ENCODE peak calls at places on chromosomes 3 and 15, in nine cellular contexts. E is posterior cingulate gyrus; Q is NCI-H1092 treated with DMSO at 0.1 percent for 48 hours; N is ecto neural progenitor cell; W is stimulated activated effector memory CD8-positive, alpha-beta T cell treated with anti-CD3 and anti-CD28 coated beads, Interleukin-12 subunit alpha, Interleukin-12 subunit beta, amount 100 ng/mL, for 72 hours; X is activated gamma-delta T cell; B is cardiac muscle cell; L is amniotic stem cell; P is MM.1S. O is an unnamed sample.

GRCh38 chr3:71872256-71872655 is 87.3 kb upstream of the PROK2 start:
- DNase-seq in E (no peak), Q (no peak), N (no peak), W (no peak), X (no peak), B (no peak), L (no peak), P (peak; percentile 57), O (no peak)

GRCh38 chr15:56286213-56286612 is 42.5 kb upstream of the RFX7 start:
- DNase-seq in E (no peak), Q (no peak), N (no peak), W (no peak), X (no peak), B (no peak), L (no peak), P (peak; percentile 15), O (no peak)

GRCh38 chr15:92666780-92667179 is 11.2 kb upstream of the FAM174B start:
- DNase-seq in E (no peak), Q (peak; percentile 58), N (no peak), W (no peak), X (no peak), B (peak; percentile 53), L (no peak), P (no peak), O (no peak)

GRCh38 chr3:58026598-58026997 is 18.4 kb downstream of the FLNB start:
- DNase-seq in E (no peak), Q (peak; percentile 32), N (no peak), W (no peak), X (no peak), B (no peak), L (no peak), P (no peak), O (no peak)

GRCh38 chr15:92205255-92205739 is 188.4 kb upstream of the ST8SIA2 start:
- DNase-seq in E (no peak), Q (no peak), N (peak; percentile 47), W (no peak), X (no peak), B (no peak), L (no peak), P (no peak), O (peak; percentile 25)

GRCh38 chr15:70200511-70200991 is 102.8 kb upstream of the TLE3 start:
- DNase-seq in E (no peak), Q (no peak), N (no peak), W (no peak), X (no peak), B (peak; percentile 49), L (no peak), P (no peak), O (no peak)

GRCh38 chr15:45454825-45455224 is 67.7 kb downstream of the SLC30A4 start:
- DNase-seq in E (no peak), Q (no peak), N (no peak), W (peak; percentile 79), X (peak; percentile 22), B (peak; percentile 96), L (peak; percentile 87), P (peak; percentile 92), O (peak; percentile 72)

GRCh38 chr3:71117572-71118247 is 465.8 kb downstream of the FOXP1 start:
- DNase-seq in E (no peak), Q (peak; percentile 22), N (no peak), W (no peak), X (no peak), B (no peak), L (no peak), P (no peak), O (no peak)

GRCh38 chr3:30873667-30874066 is 20.8 kb downstream of the GADL1 start:
- DNase-seq in E (no peak), Q (no peak), N (no peak), W (no peak), X (no peak), B (no peak), L (no peak), P (no peak), O (no peak)

GRCh38 chr3:11757929-11758328 is 88.8 kb downstream of the TAMM41 start:
- DNase-seq in E (no peak), Q (no peak), N (no peak), W (no peak), X (no peak), B (no peak), L (no peak), P (no peak), O (no peak)

GRCh38 chr15:84099181-84099580 is 136.4 kb upstream of the GOLGA6L4 start:
- DNase-seq in E (no peak), Q (no peak), N (no peak), W (no peak), X (no peak), B (peak; percentile 69), L (no peak), P (peak; percentile 50), O (peak; percentile 42)

GRCh38 chr3:186879776-186880175 is 37.3 kb downstream of the ADIPOQ start:
- DNase-seq in E (no peak), Q (no peak), N (no peak), W (no peak), X (no peak), B (no peak), L (no peak), P (no peak), O (no peak)

GRCh38 chr15:49860101-49860500 is 239.3 kb downstream of the DTWD1 start:
- DNase-seq in E (no peak), Q (no peak), N (no peak), W (no peak), X (no peak), B (peak; percentile 68), L (no peak), P (no peak), O (no peak)

GRCh38 chr3:159451482-159451881 is 537.2 kb upstream of the IL12A start:
- DNase-seq in E (no peak), Q (no peak), N (no peak), W (no peak), X (no peak), B (no peak), L (no peak), P (no peak), O (no peak)

GRCh38 chr3:149657796-149658443 is at the start of gene WWTR1:
- DNase-seq in E (peak; percentile 68), Q (peak; percentile 47), N (peak; percentile 91), W (peak; percentile 76), X (no peak), B (peak; percentile 97), L (peak; percentile 86), P (peak; percentile 83), O (peak; percentile 73)

GRCh38 chr15:92492556-92492955 is 98.9 kb downstream of the ST8SIA2 start:
- DNase-seq in E (no peak), Q (no peak), N (no peak), W (no peak), X (no peak), B (no peak), L (no peak), P (no peak), O (peak; percentile 47)